ENCODE peak calls at places on chromosomes 13 and 19, in six cellular contexts. B is stimulated activated CD8-positive, alpha-beta memory T cell treated with anti-CD3 and anti-CD28 coated beads, Interleukin-12 subunit alpha, Interleukin-12 subunit beta, amount 100 ng/mL, for 4 hours; V is NCI-H1092 treated with DMSO at 0.1 percent for 48 hours; R is CD8-positive, alpha-beta memory T cell; F is CD4-positive, alpha-beta T cell; M is C1 segment of cervical spinal cord. I is an unnamed sample.

GRCh38 chr19:16876904-16877361 is 11.9 kb upstream of the F2RL3 start:
- DNase-seq in B (no peak), V (no peak), R (no peak), F (no peak), M (no peak), I (no peak)

GRCh38 chr19:44770550-44771257 is 7.0 kb upstream of the CBLC start:
- DNase-seq in B (peak), V (peak), R (peak), F (peak), M (peak), I (peak)

GRCh38 chr13:110774051-110774450 is 60.6 kb downstream of the ING1 start:
- DNase-seq in B (no peak), V (no peak), R (no peak), F (no peak), M (no peak), I (no peak)

GRCh38 chr13:68522184-68522583 is 1292.0 kb upstream of the PCDH9 start:
- DNase-seq in B (no peak), V (no peak), R (no peak), F (no peak), M (no peak), I (no peak)

GRCh38 chr13:112573710-112574109 is 14.2 kb downstream of the TUBGCP3 start:
- DNase-seq in B (no peak), V (no peak), R (no peak), F (no peak), M (no peak), I (no peak)

GRCh38 chr19:48064509-48064908 is 20.6 kb upstream of the CABP5 start:
- DNase-seq in B (no peak), V (no peak), R (no peak), F (no peak), M (no peak), I (no peak)

GRCh38 chr19:1884291-1884718 is 991 bp downstream of the ABHD17A start:
- DNase-seq in B (peak), V (no peak), R (peak), F (no peak), M (no peak), I (no peak)

GRCh38 chr19:40553885-40554857 is 22.5 kb upstream of the SHKBP1 start:
- DNase-seq in B (no peak), V (no peak), R (no peak), F (no peak), M (no peak), I (no peak)

GRCh38 chr13:39910041-39910440 is 254.6 kb downstream of the COG6 start:
- DNase-seq in B (no peak), V (no peak), R (no peak), F (no peak), M (no peak), I (no peak)

GRCh38 chr19:10809693-10810285 is 26.2 kb downstream of the TMED1 start:
- DNase-seq in B (no peak), V (no peak), R (no peak), F (no peak), M (no peak), I (no peak)

GRCh38 chr13:26186995-26187394 is 35.1 kb downstream of the RNF6 start:
- DNase-seq in B (no peak), V (no peak), R (no peak), F (no peak), M (no peak), I (no peak)

GRCh38 chr19:8065489-8066261 is 13.1 kb downstream of the CCL25 start:
- DNase-seq in B (no peak), V (no peak), R (no peak), F (no peak), M (peak), I (no peak)

GRCh38 chr19:18428173-18428836 is 9.1 kb downstream of the SSBP4 start:
- DNase-seq in B (no peak), V (no peak), R (no peak), F (no peak), M (no peak), I (no peak)

GRCh38 chr19:34353546-34353945 is 11.4 kb upstream of the GPI start:
- DNase-seq in B (no peak), V (no peak), R (no peak), F (no peak), M (no peak), I (no peak)

GRCh38 chr19:20923077-20923871 is at the start of gene ZNF85:
- DNase-seq in B (peak), V (peak), R (peak), F (peak), M (peak), I (peak)

GRCh38 chr13:29581666-29582065 is 13.8 kb downstream of the SLC7A1 start:
- DNase-seq in B (no peak), V (no peak), R (no peak), F (no peak), M (no peak), I (no peak)

GRCh38 chr13:23570099-23570926 is at the start of gene TNFRSF19:
- DNase-seq in B (no peak), V (peak), R (no peak), F (no peak), M (no peak), I (no peak)

GRCh38 chr13:107457686-107458085 is 757.6 kb downstream of the LIG4 start:
- DNase-seq in B (no peak), V (peak), R (no peak), F (no peak), M (no peak), I (no peak)

GRCh38 chr13:102260256-102260655 is 141.6 kb downstream of the FGF14 start:
- DNase-seq in B (no peak), V (no peak), R (no peak), F (no peak), M (no peak), I (no peak)

GRCh38 chr13:98521461-98521860 is 55.4 kb downstream of the STK24 start:
- DNase-seq in B (no peak), V (no peak), R (no peak), F (no peak), M (no peak), I (no peak)

GRCh38 chr13:39148513-39148961 is 110.3 kb downstream of the NHLRC3 start:
- DNase-seq in B (no peak), V (no peak), R (no peak), F (no peak), M (no peak), I (no peak)

GRCh38 chr19:31648347-31648746 is 299.1 kb upstream of the TSHZ3 start:
- DNase-seq in B (no peak), V (no peak), R (no peak), F (no peak), M (no peak), I (no peak)

GRCh38 chr13:71663431-71663830 is 203.6 kb downstream of the DACH1 start:
- DNase-seq in B (no peak), V (no peak), R (no peak), F (no peak), M (no peak), I (no peak)

GRCh38 chr19:39924952-39925351 is 9.5 kb downstream of the FCGBP start:
- DNase-seq in B (no peak), V (no peak), R (no peak), F (no peak), M (no peak), I (no peak)

GRCh38 chr19:45476349-45476717 is 8.5 kb downstream of the FOSB start:
- DNase-seq in B (no peak), V (no peak), R (no peak), F (no peak), M (no peak), I (no peak)

GRCh38 chr13:111319998-111320911 is at the start of gene TEX29:
- DNase-seq in B (no peak), V (no peak), R (no peak), F (no peak), M (no peak), I (no peak)

GRCh38 chr13:33999830-34000605 is 182.1 kb downstream of the RFC3 start:
- DNase-seq in B (no peak), V (peak), R (no peak), F (no peak), M (no peak), I (no peak)

GRCh38 chr19:55552620-55553019 is 7.3 kb upstream of the SBK3 start:
- DNase-seq in B (no peak), V (no peak), R (no peak), F (no peak), M (no peak), I (no peak)

GRCh38 chr19:44845286-44845611 is 848 bp upstream of the NECTIN2 start:
- DNase-seq in B (no peak), V (no peak), R (no peak), F (no peak), M (no peak), I (peak)

GRCh38 chr13:20475927-20476691 is 49.5 kb downstream of the CRYL1 start:
- DNase-seq in B (peak), V (no peak), R (peak), F (peak), M (no peak), I (no peak)

GRCh38 chr13:27928353-27928804 is 8.6 kb downstream of the PDX1 start:
- DNase-seq in B (no peak), V (no peak), R (no peak), F (no peak), M (no peak), I (no peak)

GRCh38 chr19:7520131-7521051 is 2.0 kb upstream of the MCOLN1 start:
- DNase-seq in B (no peak), V (no peak), R (no peak), F (no peak), M (peak), I (no peak)

GRCh38 chr13:25732146-25732865 is 319.5 kb downstream of the SHISA2 start:
- DNase-seq in B (no peak), V (no peak), R (no peak), F (no peak), M (no peak), I (no peak)

GRCh38 chr13:99250977-99251825 is 7.0 kb downstream of the GPR18 start:
- DNase-seq in B (no peak), V (no peak), R (no peak), F (no peak), M (no peak), I (no peak)

GRCh38 chr13:103289661-103290060 is 223.4 kb upstream of the SLC10A2 start:
- DNase-seq in B (no peak), V (no peak), R (no peak), F (no peak), M (no peak), I (no peak)

GRCh38 chr13:80881495-80882482 is 540.9 kb upstream of the SPRY2 start:
- DNase-seq in B (no peak), V (peak), R (no peak), F (no peak), M (no peak), I (no peak)

GRCh38 chr13:86591862-86592261 is 792.6 kb upstream of the SLITRK6 start:
- DNase-seq in B (no peak), V (no peak), R (no peak), F (no peak), M (no peak), I (no peak)

GRCh38 chr19:10115392-10116084 is 4.0 kb downstream of the P2RY11 start:
- DNase-seq in B (no peak), V (no peak), R (no peak), F (no peak), M (no peak), I (no peak)

GRCh38 chr13:87123987-87124784 is 547.0 kb upstream of the SLITRK5 start:
- DNase-seq in B (no peak), V (no peak), R (no peak), F (no peak), M (no peak), I (no peak)